ENCODE peak calls at places on chromosomes 5 and 9, in four cellular contexts. L is ACHN, V is fibroblast of gingiva, Z is transverse colon. G is an unnamed sample.

GRCh38 chr5:156475831-156476551 is 149.0 kb downstream of the SGCD start:
- DNase-seq in V (peak), L (peak), Z (peak), G (peak)

GRCh38 chr5:36177715-36178556 is 26.0 kb downstream of the SKP2 start:
- DNase-seq in L (peak), V (peak), Z (no peak), G (peak)

GRCh38 chr5:85108471-85108870 is 723.8 kb upstream of the EDIL3 start:
- DNase-seq in L (peak), V (no peak), Z (no peak), G (no peak)

GRCh38 chr5:160851481-160851880 is 530 bp downstream of the ATP10B start:
- DNase-seq in L (no peak), Z (no peak), V (no peak), G (no peak)

GRCh38 chr5:129963359-129963758 is 59.1 kb downstream of the CHSY3 start:
- DNase-seq in Z (no peak), L (peak), V (peak), G (peak)

GRCh38 chr9:33185858-33186257 is 18.7 kb upstream of the B4GALT1 start:
- DNase-seq in Z (no peak), L (no peak), V (no peak), G (no peak)

GRCh38 chr9:89464991-89465390 is 32.9 kb downstream of the SEMA4D start:
- DNase-seq in Z (no peak), V (no peak), L (peak), G (no peak)

GRCh38 chr9:133807037-133807436 is 68.9 kb upstream of the SARDH start:
- DNase-seq in Z (no peak), V (no peak), L (no peak), G (no peak)

GRCh38 chr9:98175762-98176161 is 16.7 kb downstream of the CORO2A start:
- DNase-seq in Z (no peak), V (no peak), L (no peak), G (no peak)

GRCh38 chr5:132830436-132831094 is at the start of gene SHROOM1:
- DNase-seq in Z (peak), L (peak), V (peak), G (peak)

GRCh38 chr5:124570285-124571035 is 176.0 kb downstream of the ZNF608 start:
- DNase-seq in V (no peak), L (no peak), Z (no peak), G (no peak)

GRCh38 chr5:36877667-36878420 is 1.3 kb downstream of the NIPBL start:
- DNase-seq in L (peak), V (no peak), Z (no peak), G (peak)

GRCh38 chr9:93091453-93092081 is 4.5 kb upstream of the CARD19 start:
- DNase-seq in Z (no peak), L (peak), V (peak), G (peak)

GRCh38 chr5:67353500-67353931 is 156.9 kb upstream of the CD180 start:
- DNase-seq in V (peak), L (no peak), Z (peak), G (no peak)